ENCODE peak calls at places on chromosome 9, in six cellular contexts. U, P, C, S, A and D are unnamed samples.

GRCh38 chr9:126788046-126788445 is 16.8 kb upstream of the ZBTB43 start:
- DNase-seq in A (no peak), S (no peak), U (no peak), C (no peak), P (no peak), D (no peak)

GRCh38 chr9:131580358-131580757 is 35.0 kb downstream of the PRRT1B start:
- DNase-seq in C (no peak), P (no peak), S (no peak), A (no peak), U (no peak), D (no peak)

GRCh38 chr9:123586140-123586735 is 230.2 kb downstream of the CRB2 start:
- DNase-seq in P (no peak), S (no peak), U (no peak), C (no peak), A (no peak), D (no peak)

GRCh38 chr9:24487250-24487861 is 58.3 kb downstream of the IZUMO3 start:
- DNase-seq in U (no peak), P (no peak), S (no peak), C (no peak), A (no peak), D (no peak)

GRCh38 chr9:14447103-14447502 is 133.2 kb upstream of the NFIB start:
- DNase-seq in A (no peak), S (no peak), U (no peak), C (no peak), P (no peak), D (no peak)

GRCh38 chr9:81242866-81243265 is 446.5 kb downstream of the TLE1 start:
- DNase-seq in S (no peak), A (no peak), U (no peak), C (no peak), P (no peak), D (no peak)

GRCh38 chr9:123365881-123366528 is 10.0 kb downstream of the CRB2 start:
- DNase-seq in A (no peak), C (no peak), P (no peak), S (no peak), U (no peak), D (no peak)

GRCh38 chr9:123796618-123797484 is 133.1 kb downstream of the DENND1A start:
- DNase-seq in U (no peak), C (no peak), P (no peak), S (no peak), A (no peak), D (no peak)